ENCODE peak calls at places on chromosome 11, in five cellular contexts. A is NCI-H460, R is left cardiac atrium, X is NCI-H1092 treated with DMSO at 0.1 percent for 48 hours, T is kidney glomerular epithelial cell. P is an unnamed sample.

GRCh38 chr11:113014731-113015455 is 53.7 kb downstream of the NCAM1 start:
- DNase-seq in A (no peak), R (peak), X (peak), T (no peak), P (peak)

GRCh38 chr11:126039485-126040271 is 23.0 kb downstream of the CDON start:
- DNase-seq in A (no peak), R (no peak), X (no peak), T (no peak), P (no peak)

GRCh38 chr11:46290598-46291309 is 13.3 kb downstream of the CREB3L1 start:
- DNase-seq in A (no peak), R (peak), X (no peak), T (peak), P (peak)

GRCh38 chr11:76337918-76338317 is 43.0 kb downstream of the THAP12 start:
- DNase-seq in A (no peak), R (no peak), X (no peak), T (no peak), P (no peak)

GRCh38 chr11:17476317-17477083 is at the start of gene ABCC8:
- DNase-seq in A (no peak), R (no peak), X (peak), T (no peak), P (no peak)

GRCh38 chr11:78202733-78203167 is 14.0 kb downstream of the USP35 start:
- DNase-seq in A (no peak), R (no peak), X (no peak), T (no peak), P (no peak)

GRCh38 chr11:126059238-126059761 is 3.4 kb downstream of the CDON start:
- DNase-seq in A (no peak), R (no peak), X (no peak), T (no peak), P (no peak)

GRCh38 chr11:16780146-16780545 is 41.7 kb downstream of the C11orf58 start:
- DNase-seq in A (no peak), R (no peak), X (no peak), T (no peak), P (no peak)

GRCh38 chr11:73141031-73141308 is 1.1 kb downstream of the FCHSD2 start:
- DNase-seq in A (no peak), R (no peak), X (peak), T (no peak), P (peak)

GRCh38 chr11:16341853-16342252 is 14.5 kb downstream of the SOX6 start:
- DNase-seq in A (no peak), R (no peak), X (no peak), T (no peak), P (no peak)

GRCh38 chr11:94926698-94927237 is 46.6 kb downstream of the CWC15 start:
- DNase-seq in A (peak), R (peak), X (no peak), T (peak), P (peak)